ENCODE peak calls at places on chromosomes 11 and 22, in seven cellular contexts. F is NCI-H1105 treated with DMSO at 0.1 percent for 48 hours, R is cardiac muscle cell, E is fibroblast of mammary gland, Z is body of pancreas, P is HEK293T, I is GM23338. U is an unnamed sample.

GRCh38 chr11:2186669-2187266 is 15.2 kb upstream of the TH start:
- DNase-seq in F (peak; percentile 35), I (peak; percentile 71), E (no peak), R (peak; percentile 79), Z (peak; percentile 46), P (peak; percentile 59), U (peak; percentile 23)

GRCh38 chr22:50734986-50735738 is 2.8 kb upstream of the ACR start:
- DNase-seq in F (no peak), R (no peak), E (no peak), Z (no peak), I (no peak), P (no peak), U (no peak)

GRCh38 chr22:30435674-30436126 is 10.1 kb downstream of the MTFP1 start:
- DNase-seq in F (no peak), P (no peak), E (no peak), R (no peak), Z (peak; percentile 30), I (no peak), U (no peak)

GRCh38 chr11:105838668-105839403 is 183.2 kb downstream of the MSANTD4 start:
- DNase-seq in I (peak; percentile 11), R (no peak), P (no peak), Z (no peak), E (peak; percentile 16), F (no peak), U (peak; percentile 10)

GRCh38 chr11:20097319-20098221 is 62.7 kb downstream of the DBX1 start:
- DNase-seq in I (no peak), P (no peak), E (peak; percentile 99), F (peak; percentile 97), R (no peak), Z (no peak), U (peak; percentile 88)

GRCh38 chr22:26199665-26200064 is 30.4 kb downstream of the SEZ6L start:
- DNase-seq in I (peak; percentile 34), F (no peak), Z (no peak), R (no peak), P (no peak), E (no peak), U (no peak)

GRCh38 chr22:35892192-35892591 is 136.4 kb downstream of the RBFOX2 start:
- DNase-seq in E (peak; percentile 82), I (no peak), F (no peak), Z (no peak), P (no peak), R (no peak), U (peak; percentile 82)

GRCh38 chr11:91846002-91846401 is 378.6 kb upstream of the FAT3 start:
- DNase-seq in Z (no peak), I (no peak), E (no peak), P (no peak), F (no peak), R (no peak), U (no peak)

GRCh38 chr22:49884075-49884474 is 30.4 kb downstream of the ZBED4 start:
- DNase-seq in I (no peak), Z (no peak), F (no peak), P (no peak), E (no peak), R (no peak), U (no peak)

GRCh38 chr11:825366-826231 is 2.1 kb upstream of the CRACR2B start:
- DNase-seq in E (no peak), I (no peak), Z (peak; percentile 88), P (no peak), F (no peak), R (no peak), U (no peak)

GRCh38 chr22:50285568-50286229 is 15.5 kb upstream of the MAPK11 start:
- DNase-seq in R (no peak), E (no peak), I (no peak), F (no peak), P (no peak), Z (no peak), U (no peak)

GRCh38 chr11:103714246-103714645 is 322.2 kb upstream of the DDI1 start:
- DNase-seq in Z (no peak), P (no peak), I (no peak), F (no peak), R (no peak), E (peak; percentile 42), U (peak; percentile 37)

GRCh38 chr22:44839721-44840120 is 87.3 kb downstream of the ARHGAP8 start:
- DNase-seq in F (no peak), I (no peak), E (no peak), P (no peak), R (no peak), Z (no peak), U (no peak)

GRCh38 chr11:75562836-75563484 is 907 bp downstream of the SERPINH1 start:
- DNase-seq in P (no peak), I (peak; percentile 98), F (no peak), Z (no peak), R (peak; percentile 53), E (peak; percentile 64), U (peak; percentile 84)

GRCh38 chr11:57277845-57278720 is 41.0 kb upstream of the APLNR start:
- DNase-seq in I (peak; percentile 92), P (peak; percentile 79), F (peak; percentile 71), R (peak; percentile 77), E (peak; percentile 70), Z (peak; percentile 74), U (peak; percentile 90)

GRCh38 chr11:113574171-113574570 is 99.0 kb upstream of the DRD2 start:
- DNase-seq in R (no peak), I (no peak), Z (no peak), E (no peak), P (no peak), F (peak; percentile 87), U (no peak)

GRCh38 chr11:1162498-1163311 is 5.0 kb downstream of the MUC5AC start:
- DNase-seq in E (no peak), Z (no peak), F (no peak), P (no peak), R (no peak), I (no peak), U (no peak)

GRCh38 chr22:19506212-19506611 is 18.0 kb downstream of the CLDN5 start:
- DNase-seq in E (no peak), P (no peak), R (no peak), F (no peak), Z (no peak), I (no peak), U (no peak)

GRCh38 chr11:118650366-118650765 is 29.1 kb downstream of the TREH start:
- DNase-seq in R (no peak), I (no peak), E (no peak), P (no peak), F (no peak), Z (no peak), U (no peak)